ENCODE peak calls at places on chromosomes 16 and 17, in nine cellular contexts. P is GM03348; G is PC-3; J is stomach; Y is AG08395; M is activated CD8-positive, alpha-beta memory T cell treated with anti-CD3 and anti-CD28 coated beads for 4 hours; W is ovary; H is astrocyte of the spinal cord; V is neural progenitor cell. C is an unnamed sample.

GRCh38 chr16:1980026-1980769 is 1.1 kb downstream of the NOXO1 start:
- DNase-seq in J (peak), H (no peak), V (peak), G (no peak), P (no peak), W (no peak), M (no peak), Y (no peak), C (no peak)

GRCh38 chr17:62093188-62094155 is 28.4 kb upstream of the MED13 start:
- DNase-seq in G (peak), Y (peak), H (peak), M (no peak), P (peak), W (no peak), J (no peak), V (no peak), C (no peak)

GRCh38 chr17:59565959-59566324 is 532 bp downstream of the DHX40 start:
- DNase-seq in G (peak), H (peak), Y (peak), J (peak), P (peak), V (peak), M (peak), W (peak), C (peak)

GRCh38 chr17:61478026-61478789 is 26.0 kb downstream of the TBX4 start:
- DNase-seq in P (no peak), Y (no peak), G (no peak), M (no peak), W (peak), V (no peak), J (no peak), H (no peak), C (no peak)

GRCh38 chr17:35890774-35891155 is 10.6 kb upstream of the CCL5 start:
- DNase-seq in M (peak), H (no peak), W (no peak), J (peak), G (no peak), Y (no peak), P (no peak), V (peak), C (no peak)

GRCh38 chr16:66927012-66927436 is 1.7 kb upstream of the RRAD start:
- DNase-seq in Y (peak), W (no peak), M (no peak), J (no peak), H (peak), G (peak), V (no peak), P (peak), C (no peak)

GRCh38 chr16:74871608-74872007 is 97.0 kb upstream of the FA2H start:
- DNase-seq in P (no peak), Y (no peak), H (no peak), M (no peak), J (no peak), W (no peak), V (no peak), G (no peak), C (no peak)

GRCh38 chr17:83178533-83179201 is 99.3 kb downstream of the METRNL start:
- DNase-seq in W (peak), V (peak), M (no peak), P (no peak), H (no peak), G (no peak), Y (no peak), J (no peak), C (no peak)

GRCh38 chr17:48335858-48336500 is 94.0 kb downstream of the SKAP1 start:
- DNase-seq in M (no peak), G (peak), Y (peak), W (no peak), J (no peak), H (peak), P (peak), V (peak), C (no peak)

GRCh38 chr17:78535285-78536197 is 41.7 kb downstream of the DNAH17 start:
- DNase-seq in Y (no peak), H (no peak), P (no peak), J (no peak), M (no peak), V (no peak), W (no peak), G (peak), C (no peak)

GRCh38 chr16:66605177-66605999 is 884 bp downstream of the CMTM3 start:
- DNase-seq in Y (peak), P (peak), H (peak), W (peak), V (peak), G (peak), M (no peak), J (peak), C (peak)

GRCh38 chr16:86844691-86845090 is 266.3 kb downstream of the FOXL1 start:
- DNase-seq in W (no peak), P (no peak), G (peak), H (no peak), M (no peak), Y (no peak), V (no peak), J (peak), C (no peak)

GRCh38 chr17:21031756-21032396 is 10.9 kb downstream of the USP22 start:
- DNase-seq in H (no peak), W (no peak), J (no peak), V (no peak), P (no peak), Y (no peak), M (no peak), G (no peak), C (no peak)

GRCh38 chr16:85002643-85003042 is 8.7 kb downstream of the ZDHHC7 start:
- DNase-seq in H (no peak), M (no peak), G (no peak), V (peak), Y (no peak), W (no peak), P (no peak), J (no peak), C (no peak)

GRCh38 chr16:21057875-21058274 is 92.8 kb downstream of the DNAH3 start:
- DNase-seq in V (no peak), W (no peak), M (no peak), G (no peak), P (no peak), Y (no peak), J (no peak), H (no peak), C (no peak)

GRCh38 chr16:28925386-28926228 is 569 bp upstream of the RABEP2 start:
- DNase-seq in J (peak), W (no peak), G (peak), V (peak), P (peak), M (peak), Y (peak), H (peak), C (peak)

GRCh38 chr16:72646615-72647014 is 401.3 kb downstream of the ZFHX3 start:
- DNase-seq in M (no peak), J (no peak), H (no peak), V (no peak), Y (no peak), G (no peak), W (no peak), P (no peak), C (no peak)

GRCh38 chr16:69402448-69402847 is 16.6 kb upstream of the TERF2 start:
- DNase-seq in M (no peak), P (no peak), V (no peak), W (no peak), H (no peak), G (no peak), J (no peak), Y (no peak), C (no peak)

GRCh38 chr16:4767872-4768548 is 1.0 kb upstream of the ZNF500 start:
- DNase-seq in H (no peak), P (no peak), W (peak), J (no peak), G (no peak), V (no peak), Y (no peak), M (no peak), C (no peak)